ENCODE peak calls at places on chromosomes 7 and 10, in six cellular contexts. A is NCI-H1694 treated with DMSO at 0.1 percent for 48 hours; J is neural progenitor cell; K is naive B cell; P is CD4-positive, alpha-beta memory T cell; H is cardiac fibroblast. D is an unnamed sample.

GRCh38 chr10:124672181-124672638 is 72.0 kb downstream of the FAM53B start:
- DNase-seq in A (no peak), J (peak), K (no peak), P (no peak), H (no peak), D (no peak)

GRCh38 chr10:101140950-101141621 is 10.0 kb downstream of the TLX1 start:
- DNase-seq in A (no peak), J (no peak), K (no peak), P (no peak), H (no peak), D (no peak)

GRCh38 chr7:49264530-49264929 is 340.2 kb downstream of the CDC14C start:
- DNase-seq in A (no peak), J (no peak), K (no peak), P (no peak), H (no peak), D (no peak)

GRCh38 chr10:62162261-62162660 is 106.4 kb downstream of the RTKN2 start:
- DNase-seq in A (no peak), J (no peak), K (no peak), P (no peak), H (no peak), D (no peak)

GRCh38 chr10:30970760-30971460 is 60.8 kb downstream of the ZNF438 start:
- DNase-seq in A (no peak), J (no peak), K (no peak), P (no peak), H (peak), D (no peak)

GRCh38 chr10:89082086-89082485 is 91.5 kb downstream of the FAS start:
- DNase-seq in A (no peak), J (no peak), K (no peak), P (no peak), H (no peak), D (no peak)

GRCh38 chr10:7787150-7787856 is 490 bp downstream of the KIN start:
- DNase-seq in A (no peak), J (no peak), K (no peak), P (no peak), H (peak), D (peak)

GRCh38 chr7:148447221-148447845 is 143.2 kb upstream of the C7orf33 start:
- DNase-seq in A (no peak), J (no peak), K (no peak), P (no peak), H (no peak), D (no peak)

GRCh38 chr7:158077441-158077840 is 510.2 kb downstream of the PTPRN2 start:
- DNase-seq in A (no peak), J (no peak), K (no peak), P (no peak), H (no peak), D (peak)

GRCh38 chr10:112235920-112236319 is 47.3 kb upstream of the TECTB start:
- DNase-seq in A (no peak), J (no peak), K (no peak), P (no peak), H (no peak), D (no peak)

GRCh38 chr7:98110249-98111022 is 3.8 kb downstream of the LMTK2 start:
- DNase-seq in A (no peak), J (peak), K (no peak), P (no peak), H (peak), D (no peak)

GRCh38 chr10:123991622-123992570 is 100.3 kb upstream of the CPXM2 start:
- DNase-seq in A (no peak), J (no peak), K (no peak), P (no peak), H (no peak), D (peak)

GRCh38 chr7:99597762-99598501 is at the start of gene TMEM225B:
- DNase-seq in A (no peak), J (no peak), K (no peak), P (no peak), H (no peak), D (no peak)

GRCh38 chr7:46830-47140 is 145.6 kb upstream of the FAM20C start:
- DNase-seq in A (no peak), J (no peak), K (no peak), P (no peak), H (no peak), D (peak)

GRCh38 chr10:131068760-131069159 is 242.8 kb downstream of the TCERG1L start:
- DNase-seq in A (no peak), J (no peak), K (no peak), P (no peak), H (no peak), D (no peak)

GRCh38 chr10:129893690-129894089 is 70.4 kb downstream of the EBF3 start:
- DNase-seq in A (no peak), J (no peak), K (no peak), P (no peak), H (no peak), D (no peak)

GRCh38 chr10:29407280-29407858 is 118.5 kb downstream of the LYZL1 start:
- DNase-seq in A (no peak), J (peak), K (no peak), P (no peak), H (no peak), D (no peak)

GRCh38 chr10:124686707-124687376 is 57.3 kb downstream of the FAM53B start:
- DNase-seq in A (no peak), J (no peak), K (peak), P (no peak), H (no peak), D (no peak)

GRCh38 chr7:104366390-104366789 is 38.0 kb downstream of the LHFPL3 start:
- DNase-seq in A (peak), J (no peak), K (no peak), P (no peak), H (no peak), D (no peak)

GRCh38 chr10:93267521-93267920 is 193.8 kb downstream of the CYP26A1 start:
- DNase-seq in A (no peak), J (no peak), K (peak), P (no peak), H (no peak), D (no peak)

GRCh38 chr7:147394329-147394728 is 1196.2 kb upstream of the C7orf33 start:
- DNase-seq in A (no peak), J (no peak), K (no peak), P (no peak), H (no peak), D (no peak)

GRCh38 chr10:6973904-6974303 is 393.8 kb upstream of the PRKCQ start:
- DNase-seq in A (no peak), J (no peak), K (no peak), P (peak), H (no peak), D (no peak)

GRCh38 chr10:35397953-35398352 is 61.6 kb downstream of the CCNY start:
- DNase-seq in A (no peak), J (no peak), K (no peak), P (no peak), H (no peak), D (no peak)